ENCODE peak calls at places on chromosomes 2 and 18, in nine cellular contexts. H is colonic mucosa, W is endodermal cell, B is fibroblast of lung, M is neural progenitor cell, Z is esophagus squamous epithelium, I is mammary epithelial cell, X is body of pancreas, E is MM.1S. S is an unnamed sample.

GRCh38 chr18:6009751-6010150 is 114.4 kb upstream of the TMEM200C start:
- DNase-seq in H (no peak), W (no peak), M (no peak), I (no peak), B (peak; percentile 88), E (no peak), Z (no peak), X (no peak), S (no peak)

GRCh38 chr18:23412351-23412964 is 40.6 kb upstream of the RIOK3 start:
- DNase-seq in W (no peak), Z (no peak), M (no peak), B (no peak), H (no peak), X (no peak), I (no peak), E (peak; percentile 9), S (no peak)

GRCh38 chr2:74991977-74992376 is 33.5 kb downstream of the POLE4 start:
- DNase-seq in I (peak; percentile 52), E (no peak), X (no peak), Z (no peak), W (no peak), M (no peak), H (no peak), B (peak; percentile 38), S (no peak)

GRCh38 chr2:23703037-23703582 is 223.8 kb downstream of the ATAD2B start:
- DNase-seq in M (no peak), E (no peak), H (no peak), B (no peak), I (no peak), Z (no peak), W (no peak), X (no peak), S (no peak)

GRCh38 chr2:149115781-149116180 is 77.3 kb downstream of the LYPD6B start:
- DNase-seq in B (no peak), I (no peak), W (no peak), E (no peak), X (no peak), H (no peak), M (no peak), Z (no peak), S (no peak)

GRCh38 chr2:150909613-150910012 is 352.1 kb downstream of the RBM43 start:
- DNase-seq in B (no peak), E (peak; percentile 28), X (no peak), M (no peak), I (no peak), W (no peak), H (no peak), Z (no peak), S (no peak)

GRCh38 chr2:64214281-64215115 is 70.3 kb upstream of the PELI1 start:
- DNase-seq in W (no peak), X (no peak), M (no peak), B (peak; percentile 68), H (peak; percentile 55), I (peak; percentile 95), E (peak; percentile 85), Z (no peak), S (peak; percentile 75)

GRCh38 chr2:236168110-236169067 is at the start of gene GBX2:
- DNase-seq in M (peak; percentile 95), X (no peak), H (peak; percentile 72), W (peak; percentile 97), I (peak; percentile 66), B (peak; percentile 69), E (no peak), Z (no peak), S (no peak)

GRCh38 chr18:26963292-26963691 is 97.8 kb upstream of the AQP4 start:
- DNase-seq in E (no peak), H (no peak), W (no peak), I (peak; percentile 28), B (no peak), M (no peak), Z (no peak), X (no peak), S (no peak)

GRCh38 chr2:127400897-127401756 is 13.4 kb upstream of the MAP3K2 start:
- DNase-seq in W (peak; percentile 56), Z (no peak), B (peak; percentile 40), E (no peak), X (no peak), H (peak; percentile 88), M (no peak), I (peak; percentile 89), S (no peak)

GRCh38 chr2:33441235-33441810 is 35.1 kb upstream of the RASGRP3 start:
- DNase-seq in M (peak; percentile 70), I (peak; percentile 51), W (peak; percentile 82), E (peak; percentile 56), Z (no peak), B (peak; percentile 56), H (peak; percentile 26), X (peak; percentile 45), S (no peak)

GRCh38 chr2:129935118-129935517 is 44.3 kb upstream of the RAB6C start:
- DNase-seq in E (no peak), I (no peak), X (no peak), W (peak; percentile 71), H (no peak), M (peak; percentile 25), B (no peak), Z (no peak), S (no peak)

GRCh38 chr2:239186958-239187357 is 213.9 kb downstream of the HDAC4 start:
- DNase-seq in Z (no peak), I (no peak), X (no peak), M (no peak), H (no peak), B (no peak), E (no peak), W (peak; percentile 20), S (no peak)

GRCh38 chr2:191250400-191250799 is 5.2 kb downstream of the MYO1B start:
- DNase-seq in E (no peak), I (peak; percentile 40), Z (no peak), X (no peak), B (peak; percentile 56), H (no peak), M (no peak), W (no peak), S (no peak)

GRCh38 chr18:59246796-59247195 is 26.5 kb downstream of the RAX start:
- DNase-seq in B (no peak), E (no peak), I (no peak), M (no peak), H (no peak), Z (no peak), W (peak; percentile 73), X (no peak), S (no peak)

GRCh38 chr2:23241611-23242245 is 143.3 kb upstream of the KLHL29 start:
- DNase-seq in W (no peak), M (no peak), Z (no peak), B (no peak), E (no peak), I (no peak), X (no peak), H (no peak), S (no peak)

GRCh38 chr2:239746847-239747246 is 278.3 kb downstream of the NDUFA10 start:
- DNase-seq in W (no peak), H (no peak), M (no peak), I (no peak), B (no peak), X (no peak), E (no peak), Z (no peak), S (no peak)

GRCh38 chr2:227576110-227576509 is 22.6 kb upstream of the SCYGR2 start:
- DNase-seq in Z (no peak), W (no peak), B (peak; percentile 10), X (no peak), H (no peak), E (no peak), I (no peak), M (no peak), S (no peak)

GRCh38 chr18:13211537-13211936 is 7.0 kb upstream of the LDLRAD4 start:
- DNase-seq in B (no peak), X (no peak), E (no peak), M (peak; percentile 32), H (no peak), I (no peak), W (no peak), Z (no peak), S (no peak)

GRCh38 chr2:218897394-218898108 is 16.9 kb downstream of the WNT10A start:
- DNase-seq in M (peak; percentile 40), Z (no peak), E (peak; percentile 27), X (no peak), W (peak; percentile 70), H (no peak), I (no peak), B (no peak), S (no peak)
- H3K4me3 ChIP-seq in M (peak overlapping the region; percentile 18), Z (peak overlapping the region; percentile 42), E (peak overlapping the region; percentile 59), X (no peak overlapping the region), W (no peak overlapping the region), H (no peak overlapping the region), I (no peak overlapping the region), B (no peak overlapping the region), S (peak overlapping the region; percentile 62)

DNA sequence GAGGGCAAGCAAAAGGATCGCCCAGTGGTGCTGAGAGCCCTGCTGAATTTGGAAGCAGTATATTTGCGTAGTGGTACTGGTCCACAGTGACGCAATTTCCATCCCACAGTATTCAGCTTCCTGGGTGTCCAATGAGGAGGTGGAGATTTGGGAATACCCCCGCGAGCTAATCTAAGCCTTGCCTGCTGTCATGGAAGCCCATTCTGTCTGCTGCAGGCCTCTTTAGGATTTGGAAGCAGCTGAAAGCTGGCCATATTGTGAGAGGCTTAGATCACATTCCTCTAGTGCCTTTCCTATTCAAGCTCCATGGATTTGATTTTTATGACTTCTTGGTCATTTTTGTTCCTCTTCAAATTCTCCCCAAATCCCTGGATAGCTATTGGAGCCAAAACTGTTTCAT is 22.4 kb upstream of the DYNC2LI1 start:
- DNase-seq in I (no peak), H (no peak), E (no peak), B (no peak), M (peak; percentile 67), X (no peak), W (no peak), Z (no peak), S (no peak)
- TF ChIP-seq CTCF in I (no peak), H (no peak), E (no peak), B (no peak), M (no peak), X (no peak), W (no peak), Z (no peak), S (no peak)

GRCh38 chr2:219494952-219495530 is 3.6 kb upstream of the GMPPA start:
- DNase-seq in E (no peak), Z (no peak), M (no peak), X (no peak), H (no peak), B (no peak), W (no peak), I (no peak), S (no peak)
- H3K4me3 ChIP-seq in E (no peak overlapping the region), Z (no peak overlapping the region), M (no peak overlapping the region), X (no peak overlapping the region), H (no peak overlapping the region), B (no peak overlapping the region), W (no peak overlapping the region), I (no peak overlapping the region), S (no peak overlapping the region)

DNA sequence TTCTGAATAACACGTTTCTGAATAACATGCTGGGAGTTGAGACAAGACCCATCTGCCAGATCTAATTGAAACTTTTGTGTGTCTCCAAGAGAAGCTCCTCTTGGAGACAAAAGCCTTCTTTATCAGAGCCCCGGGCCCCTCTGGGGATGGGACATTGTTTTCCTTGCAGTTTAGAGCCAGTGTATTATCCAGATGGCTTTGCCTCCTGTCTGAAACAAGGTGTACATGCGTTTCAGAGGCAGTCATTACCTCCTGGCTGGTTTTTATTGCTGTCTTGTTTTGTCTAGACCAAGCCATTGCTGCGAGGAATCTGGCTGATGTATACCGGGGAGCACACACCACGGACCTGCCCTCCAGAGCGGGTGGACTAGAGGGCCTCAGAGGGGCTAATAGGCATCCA is 7.8 kb downstream of the FOSL2 start:
- DNase-seq in M (peak; percentile 73), Z (no peak), H (no peak), I (no peak), X (no peak), W (no peak), B (no peak), E (no peak), S (no peak)
- TF ChIP-seq CTCF in M (no peak), Z (no peak), H (no peak), I (no peak), X (no peak), W (no peak), B (no peak), E (no peak), S (no peak)